ENCODE peak calls at places on chromosomes 5 and 9, in nine cellular contexts. O is CD8-positive, alpha-beta T cell; E is stomach; C is uterus; W is kidney epithelial cell; Z is IMR-90; D is pancreas; Q is left ventricle myocardium inferior; L is CD8-positive, alpha-beta memory T cell. S is an unnamed sample.

GRCh38 chr5:390571-391491 is 52.1 kb upstream of the EXOC3 start:
- DNase-seq in O (no peak), E (peak; percentile 24), C (no peak), W (no peak), Z (no peak), D (no peak), Q (no peak), L (no peak), S (no peak)

GRCh38 chr5:157072508-157072907 is 13.6 kb upstream of the HAVCR1 start:
- DNase-seq in O (no peak), E (no peak), C (no peak), W (no peak), Z (no peak), D (no peak), Q (no peak), L (no peak), S (no peak)

GRCh38 chr9:16575142-16575877 is 295.2 kb downstream of the BNC2 start:
- DNase-seq in O (no peak), E (no peak), C (no peak), W (no peak), Z (no peak), D (no peak), Q (no peak), L (no peak), S (no peak)

GRCh38 chr5:107032629-107033028 is 638.1 kb downstream of the EFNA5 start:
- DNase-seq in O (no peak), E (no peak), C (no peak), W (no peak), Z (peak; percentile 1), D (no peak), Q (no peak), L (no peak), S (no peak)

GRCh38 chr5:103562084-103562452 is 521 bp downstream of the NUDT12 start:
- DNase-seq in O (no peak), E (no peak), C (no peak), W (no peak), Z (no peak), D (no peak), Q (no peak), L (no peak), S (no peak)

GRCh38 chr5:108060340-108060739 is 321.6 kb downstream of the FBXL17 start:
- DNase-seq in O (no peak), E (no peak), C (no peak), W (no peak), Z (no peak), D (no peak), Q (no peak), L (no peak), S (no peak)

GRCh38 chr5:130836729-130837660 is 328.1 kb downstream of the HINT1 start:
- DNase-seq in O (no peak), E (no peak), C (no peak), W (no peak), Z (no peak), D (no peak), Q (no peak), L (no peak), S (peak; percentile 2)

GRCh38 chr5:172903790-172904189 is 55.4 kb upstream of the RPL26L1 start:
- DNase-seq in O (no peak), E (peak; percentile 83), C (peak; percentile 59), W (peak; percentile 89), Z (peak; percentile 96), D (peak; percentile 88), Q (no peak), L (no peak), S (no peak)

GRCh38 chr5:56479126-56479525 is 246.0 kb upstream of the ANKRD55 start:
- DNase-seq in O (no peak), E (no peak), C (no peak), W (no peak), Z (no peak), D (no peak), Q (no peak), L (no peak), S (no peak)

GRCh38 chr5:73205309-73205708 is 32.3 kb downstream of the TMEM174 start:
- DNase-seq in O (no peak), E (no peak), C (no peak), W (no peak), Z (no peak), D (no peak), Q (no peak), L (no peak), S (no peak)

GRCh38 chr5:160638141-160638742 is 213.8 kb downstream of the ATP10B start:
- DNase-seq in O (no peak), E (no peak), C (no peak), W (no peak), Z (no peak), D (no peak), Q (no peak), L (no peak), S (no peak)

GRCh38 chr5:55313870-55314617 is 6.3 kb downstream of the MTREX start:
- DNase-seq in O (no peak), E (no peak), C (no peak), W (no peak), Z (no peak), D (no peak), Q (no peak), L (no peak), S (no peak)

GRCh38 chr5:75265731-75266130 is 29.1 kb upstream of the ANKRD31 start:
- DNase-seq in O (no peak), E (no peak), C (no peak), W (no peak), Z (peak; percentile 53), D (no peak), Q (no peak), L (no peak), S (no peak)

GRCh38 chr9:95874303-95874988 is 1.0 kb upstream of the ERCC6L2 start:
- DNase-seq in O (no peak), E (no peak), C (no peak), W (no peak), Z (peak; percentile 7), D (no peak), Q (no peak), L (no peak), S (no peak)

GRCh38 chr5:133265257-133265656 is 213.4 kb downstream of the HSPA4 start:
- DNase-seq in O (no peak), E (no peak), C (no peak), W (no peak), Z (no peak), D (no peak), Q (no peak), L (no peak), S (no peak)

GRCh38 chr9:113578877-113579269 is 115.3 kb downstream of the RGS3 start:
- DNase-seq in O (peak; percentile 77), E (peak; percentile 73), C (no peak), W (peak; percentile 97), Z (peak; percentile 97), D (no peak), Q (peak; percentile 43), L (peak; percentile 74), S (peak; percentile 83)

GRCh38 chr5:107389130-107389553 is 281.6 kb downstream of the EFNA5 start:
- DNase-seq in O (peak; percentile 17), E (peak; percentile 29), C (no peak), W (no peak), Z (peak; percentile 54), D (no peak), Q (no peak), L (no peak), S (peak; percentile 78)

GRCh38 chr9:118059520-118060278 is 355.5 kb downstream of the TLR4 start:
- DNase-seq in O (no peak), E (peak; percentile 34), C (no peak), W (peak; percentile 1), Z (no peak), D (peak; percentile 12), Q (no peak), L (no peak), S (no peak)

DNA sequence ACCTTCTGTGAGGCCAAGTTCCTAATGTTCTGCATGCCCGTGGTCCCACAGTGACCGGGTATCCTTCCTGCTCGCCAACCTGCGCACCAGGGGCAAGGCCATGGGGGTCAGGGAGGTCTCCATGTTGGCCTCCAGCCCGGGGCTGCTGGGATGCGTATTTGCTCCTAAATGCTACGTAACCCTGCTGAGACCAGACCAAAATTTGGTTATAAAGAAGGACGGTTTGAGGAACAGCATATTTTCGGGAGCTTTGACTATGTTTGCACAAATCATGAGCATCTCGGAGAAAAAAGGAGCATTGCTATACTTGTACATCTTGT is 35.7 kb upstream of the CLK4 start:
- DNase-seq in O (no peak), E (no peak), C (no peak), W (no peak), Z (no peak), D (no peak), Q (no peak), L (no peak), S (no peak)
- H3K27me3 ChIP-seq in O (no peaks in the 10 kb centered on the region), E (no peaks in the 10 kb centered on the region), C (no peaks in the 10 kb centered on the region), W (no peaks in the 10 kb centered on the region), Z (no peaks in the 10 kb centered on the region), D (no peaks in the 10 kb centered on the region), Q (peaks cover 30% of the 10 kb centered on the region), L (no peaks in the 10 kb centered on the region), S (no peaks in the 10 kb centered on the region)

GRCh38 chr9:36770025-36770424 is 197.3 kb downstream of the MELK start:
- DNase-seq in O (no peak), E (no peak), C (no peak), W (no peak), Z (no peak), D (no peak), Q (no peak), L (no peak), S (no peak)

GRCh38 chr9:36772449-36773370 is 200.0 kb downstream of the MELK start:
- DNase-seq in O (no peak), E (no peak), C (no peak), W (no peak), Z (peak; percentile 36), D (no peak), Q (no peak), L (no peak), S (no peak)
- H3K27me3 ChIP-seq in O (no peaks in the 10 kb centered on the region), E (peaks cover 3% of the 10 kb centered on the region), C (no peaks in the 10 kb centered on the region), W (peaks cover 18% of the 10 kb centered on the region), Z (peaks cover 7% of the 10 kb centered on the region), D (no peaks in the 10 kb centered on the region), Q (peaks cover 85% of the 10 kb centered on the region), L (no peaks in the 10 kb centered on the region), S (peaks cover 4% of the 10 kb centered on the region)

GRCh38 chr9:126754436-126755324 is 50.2 kb upstream of the ZBTB43 start:
- DNase-seq in O (no peak), E (no peak), C (no peak), W (no peak), Z (no peak), D (no peak), Q (no peak), L (no peak), S (no peak)
- H3K27me3 ChIP-seq in O (no peaks in the 10 kb centered on the region), E (no peaks in the 10 kb centered on the region), C (peaks cover 12% of the 10 kb centered on the region), W (peaks cover 27% of the 10 kb centered on the region), Z (peaks cover 24% of the 10 kb centered on the region), D (no peaks in the 10 kb centered on the region), Q (peaks cover 74% of the 10 kb centered on the region), L (no peaks in the 10 kb centered on the region), S (no peaks in the 10 kb centered on the region)

DNA sequence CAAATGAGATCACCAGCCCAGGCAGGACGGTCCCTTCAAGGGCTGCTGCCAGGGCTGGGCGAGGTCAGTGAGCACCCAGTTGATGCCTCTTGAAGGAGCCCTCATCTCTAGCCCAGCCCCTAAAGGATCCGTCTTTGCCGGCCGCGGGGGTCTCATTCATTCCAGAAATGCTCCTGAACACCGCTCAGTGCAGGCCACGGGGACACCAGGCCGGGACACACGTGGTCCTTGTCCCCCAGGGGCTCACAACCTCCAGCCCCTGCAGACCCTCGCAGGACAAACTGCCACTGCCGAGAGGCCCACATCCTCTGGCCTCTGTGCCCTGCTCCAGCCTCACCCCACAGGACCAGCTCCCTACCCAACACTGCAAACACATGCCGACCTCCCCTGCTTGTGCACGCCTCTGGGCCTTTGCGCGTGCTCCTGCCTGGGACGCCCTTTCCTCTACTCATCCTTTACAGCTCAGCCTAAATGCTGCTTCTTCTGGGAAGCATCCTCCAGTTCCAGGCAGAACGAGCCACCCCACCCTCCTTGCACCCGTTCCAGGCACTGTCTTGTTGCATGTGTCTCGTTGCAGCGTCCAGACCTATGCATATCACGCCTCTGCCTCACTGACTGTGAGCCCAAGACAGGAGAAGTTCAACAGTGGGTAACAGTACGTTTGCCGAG is 10.2 kb upstream of the LAMC3 start:
- DNase-seq in O (no peak), E (no peak), C (no peak), W (no peak), Z (no peak), D (no peak), Q (no peak), L (no peak), S (no peak)
- H3K27me3 ChIP-seq in O (no peaks in the 10 kb centered on the region), E (peaks cover 23% of the 10 kb centered on the region), C (peaks cover 14% of the 10 kb centered on the region), W (peaks cover 30% of the 10 kb centered on the region), Z (peaks cover 25% of the 10 kb centered on the region), D (peaks cover 6% of the 10 kb centered on the region), Q (peaks cover 64% of the 10 kb centered on the region), L (peaks cover 34% of the 10 kb centered on the region), S (peaks cover 1% of the 10 kb centered on the region)

S was measured in GM06990.